ENCODE peak calls at places on chromosomes 13 and 19, in eight cellular contexts. F, O, L, G, R, V, X and E are unnamed samples.

GRCh38 chr13:32298695-32299094 is 16.5 kb downstream of the ZAR1L start:
- DNase-seq in G (no peak), V (no peak), R (no peak), X (no peak), O (no peak), F (no peak), L (no peak), E (no peak)

GRCh38 chr13:83221813-83222241 is 660.4 kb downstream of the SLITRK1 start:
- DNase-seq in O (no peak), V (no peak), L (no peak), F (peak; percentile 88), G (no peak), R (no peak), X (no peak), E (no peak)

GRCh38 chr13:106464076-106464475 is 71.4 kb downstream of the EFNB2 start:
- DNase-seq in L (no peak), O (no peak), X (no peak), V (no peak), F (no peak), R (no peak), G (no peak), E (no peak)

GRCh38 chr19:14520543-14520942 is 2.3 kb upstream of the DNAJB1 start:
- DNase-seq in L (no peak), V (no peak), F (no peak), G (no peak), X (no peak), R (no peak), O (no peak), E (no peak)

GRCh38 chr13:66546534-66547379 is 683.4 kb downstream of the PCDH9 start:
- DNase-seq in F (no peak), O (no peak), X (no peak), L (no peak), R (no peak), G (no peak), V (no peak), E (no peak)

GRCh38 chr13:106596287-106596937 is 28.5 kb upstream of the ARGLU1 start:
- DNase-seq in R (peak; percentile 63), F (no peak), V (no peak), O (no peak), G (no peak), X (no peak), L (no peak), E (no peak)

GRCh38 chr19:34963531-34964406 is at the start of gene ZNF792:
- DNase-seq in V (peak; percentile 91), X (peak; percentile 84), L (peak; percentile 67), O (peak; percentile 76), R (peak; percentile 70), G (no peak), F (peak; percentile 73), E (peak; percentile 62)

GRCh38 chr13:111153977-111154332 is 38.8 kb downstream of the ARHGEF7 start:
- DNase-seq in X (peak; percentile 52), F (no peak), R (no peak), G (no peak), V (no peak), L (peak; percentile 34), O (peak; percentile 59), E (peak; percentile 68)

GRCh38 chr13:36242761-36243160 is 28.4 kb upstream of the SOHLH2 start:
- DNase-seq in V (no peak), O (no peak), L (no peak), G (no peak), X (no peak), R (no peak), F (no peak), E (no peak)

GRCh38 chr19:3664879-3665642 is 35.2 kb downstream of the PIP5K1C start:
- DNase-seq in X (no peak), R (no peak), V (no peak), O (no peak), L (no peak), G (no peak), F (no peak), E (no peak)

GRCh38 chr13:99993660-99994455 is 12.3 kb downstream of the ZIC2 start:
- DNase-seq in G (no peak), X (no peak), V (no peak), L (no peak), F (no peak), O (no peak), R (no peak), E (no peak)

GRCh38 chr19:3434630-3435553 is 45.4 kb downstream of the SMIM24 start:
- DNase-seq in X (peak; percentile 94), L (peak; percentile 94), R (peak; percentile 95), O (peak; percentile 96), F (peak; percentile 99), V (peak; percentile 99), G (peak; percentile 84), E (peak; percentile 96)

GRCh38 chr13:23081901-23082300 is 98.9 kb upstream of the SGCG start:
- DNase-seq in L (no peak), G (no peak), F (no peak), V (no peak), O (no peak), R (no peak), X (no peak), E (no peak)

GRCh38 chr13:75368167-75368566 is 113.8 kb downstream of the TBC1D4 start:
- DNase-seq in F (peak; percentile 81), X (no peak), O (no peak), G (no peak), R (no peak), V (no peak), L (no peak), E (no peak)

GRCh38 chr19:53977991-53978731 is 13.3 kb upstream of the CACNG6 start:
- DNase-seq in X (no peak), V (peak; percentile 98), O (peak; percentile 41), L (peak; percentile 42), F (peak; percentile 92), R (no peak), G (no peak), E (no peak)

GRCh38 chr13:46817838-46818476 is 21.0 kb upstream of the ESD start:
- DNase-seq in L (no peak), F (no peak), V (no peak), X (no peak), O (no peak), G (no peak), R (no peak), E (no peak)

GRCh38 chr19:38115264-38115802 is 108.7 kb downstream of the DPF1 start:
- DNase-seq in L (no peak), F (no peak), R (no peak), G (no peak), V (no peak), X (no peak), O (no peak), E (no peak)

DNA sequence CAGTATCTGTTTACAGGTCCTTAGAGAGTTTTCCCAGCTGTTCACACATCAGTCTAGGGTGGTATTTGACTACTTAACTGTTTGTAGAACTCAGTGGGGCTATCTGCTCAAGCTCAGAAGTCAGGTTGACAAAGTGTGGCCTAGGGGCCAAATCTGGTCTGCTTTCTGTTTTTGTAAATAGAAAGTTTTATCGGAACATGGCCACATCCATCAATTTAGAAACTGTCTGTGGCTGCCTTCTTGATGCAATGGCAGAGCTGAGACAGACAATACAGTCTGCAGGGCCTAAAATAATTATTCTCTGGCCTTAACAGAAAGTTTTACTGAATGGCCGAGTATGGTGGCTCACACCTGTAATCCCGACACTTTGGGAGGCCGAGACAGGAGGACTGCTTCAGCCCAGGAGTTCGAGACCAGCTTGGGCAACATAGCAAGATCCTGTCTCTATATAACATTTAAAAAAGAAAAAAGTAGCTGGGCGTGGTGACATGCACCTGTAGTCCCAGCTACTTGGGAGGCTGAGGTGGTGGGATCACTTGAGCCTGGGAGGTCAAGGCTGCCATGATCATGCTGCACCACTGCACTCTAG is 2.4 kb downstream of the SMG9 start:
- DNase-seq in X (no peak), O (no peak), V (no peak), F (no peak), L (no peak), R (no peak), G (no peak), E (no peak)
- H3K4me1 ChIP-seq in X (peaks cover 8% of the 10 kb centered on the region), O (peaks cover 65% of the 10 kb centered on the region), V (peaks cover 6% of the 10 kb centered on the region), F (peaks cover 45% of the 10 kb centered on the region), L (peaks cover 4% of the 10 kb centered on the region), R (peaks cover 35% of the 10 kb centered on the region), G (peaks cover 80% of the 10 kb centered on the region), E (no peaks in the 10 kb centered on the region)

GRCh38 chr13:24624801-24625231 is 55.4 kb upstream of the ATP12A start:
- DNase-seq in F (no peak), R (peak; percentile 17), L (no peak), X (no peak), G (no peak), O (no peak), V (no peak), E (no peak)

GRCh38 chr13:24623141-24623665 is 57.0 kb upstream of the ATP12A start:
- DNase-seq in L (no peak), F (no peak), G (no peak), O (no peak), R (no peak), X (no peak), V (peak; percentile 5), E (no peak)

GRCh38 chr13:24625870-24626419 is 54.3 kb upstream of the ATP12A start:
- DNase-seq in X (peak; percentile 50), R (peak; percentile 25), V (no peak), O (no peak), G (no peak), F (peak; percentile 22), L (no peak), E (no peak)

GRCh38 chr13:24625324-24625723 is 54.9 kb upstream of the ATP12A start:
- DNase-seq in V (no peak), X (peak; percentile 16), L (no peak), G (no peak), O (no peak), F (no peak), R (no peak), E (no peak)

GRCh38 chr13:24624363-24624762 is 55.8 kb upstream of the ATP12A start:
- DNase-seq in L (no peak), R (no peak), O (no peak), F (no peak), V (no peak), X (no peak), G (no peak), E (no peak)
- H3K4me3 ChIP-seq in L (no peak overlapping the region), R (no peak overlapping the region), O (no peak overlapping the region), F (no peak overlapping the region), V (no peak overlapping the region), X (no peak overlapping the region), G (no peak overlapping the region), E (no peak overlapping the region)

GRCh38 chr13:41034382-41034781 is 15.3 kb upstream of the ELF1 start:
- DNase-seq in V (no peak), F (no peak), X (no peak), O (no peak), G (no peak), L (no peak), R (no peak), E (no peak)
- H3K4me1 ChIP-seq in V (no peaks in the 10 kb centered on the region), F (peaks cover 9% of the 10 kb centered on the region), X (no peaks in the 10 kb centered on the region), O (peaks cover 34% of the 10 kb centered on the region), G (peaks cover 11% of the 10 kb centered on the region), L (peaks cover 2% of the 10 kb centered on the region), R (peaks cover 6% of the 10 kb centered on the region), E (no peaks in the 10 kb centered on the region)

DNA sequence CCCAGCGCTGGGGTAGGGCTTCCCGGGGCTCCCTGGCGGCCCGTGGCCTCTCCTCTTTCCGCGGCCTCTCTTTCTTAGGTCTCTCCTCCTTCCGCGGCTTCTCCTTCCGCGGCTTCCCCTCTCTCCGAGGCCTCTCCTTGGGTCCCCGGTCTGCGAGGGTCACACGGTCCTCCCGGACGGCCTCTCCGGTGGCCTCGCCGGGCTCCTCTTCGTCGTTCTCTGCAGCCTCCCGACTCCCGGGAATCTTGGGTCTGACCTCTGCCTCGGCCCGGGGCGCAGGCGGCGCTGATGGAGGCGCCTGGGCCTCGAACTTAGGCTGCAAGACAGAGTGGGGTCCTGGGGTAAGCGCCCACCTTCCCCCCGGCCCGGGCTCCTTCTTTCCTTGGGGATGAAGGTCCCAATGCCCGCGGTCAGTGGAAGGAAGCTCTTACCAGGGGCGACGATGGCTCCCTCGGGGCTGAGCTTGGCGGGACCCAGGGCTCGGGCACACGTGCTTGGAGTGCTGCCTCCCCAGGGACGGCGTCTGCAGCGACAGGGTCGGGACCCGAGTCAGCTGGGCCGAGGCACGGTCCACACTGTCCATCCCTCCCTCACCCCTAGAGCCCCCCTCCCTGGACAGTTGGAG is 3.5 kb downstream of the AMH start:
- DNase-seq in X (no peak), O (no peak), L (no peak), F (no peak), G (no peak), V (no peak), R (no peak), E (no peak)
- H3K4me3 ChIP-seq in X (no peak overlapping the region), O (no peak overlapping the region), L (no peak overlapping the region), F (no peak overlapping the region), G (peak overlapping the region; percentile 26), V (peak overlapping the region; percentile 73), R (peak overlapping the region; percentile 40), E (no peak overlapping the region)